ENCODE peak calls at places on chromosomes 2 and 18, in six cellular contexts. H, K, M, O, G and I are unnamed samples.

GRCh38 chr2:142280846-142281245 is 150.0 kb upstream of the LRP1B start:
- DNase-seq in H (no peak), K (no peak), M (no peak), O (no peak), G (no peak), I (no peak)

GRCh38 chr18:52348209-52348608 is 8.2 kb downstream of the DCC start:
- DNase-seq in H (no peak), K (no peak), M (peak), O (no peak), G (no peak), I (peak)

GRCh38 chr2:231183851-231184250 is 14.6 kb upstream of the ARMC9 start:
- DNase-seq in H (no peak), K (no peak), M (no peak), O (no peak), G (no peak), I (no peak)

GRCh38 chr2:154226931-154227330 is 355.2 kb downstream of the GALNT13 start:
- DNase-seq in H (no peak), K (no peak), M (no peak), O (no peak), G (no peak), I (no peak)

GRCh38 chr18:48944634-48945033 is 6.1 kb downstream of the SMAD7 start:
- DNase-seq in H (no peak), K (no peak), M (no peak), O (no peak), G (no peak), I (no peak)

GRCh38 chr2:133221398-133221797 is 346.9 kb downstream of the NCKAP5 start:
- DNase-seq in H (no peak), K (no peak), M (no peak), O (no peak), G (no peak), I (no peak)

GRCh38 chr2:234494361-234495075 is 2.4 kb downstream of the ARL4C start:
- DNase-seq in H (peak), K (no peak), M (peak), O (no peak), G (peak), I (peak)

GRCh38 chr18:56988022-56988421 is 158.9 kb upstream of the BOD1L2 start:
- DNase-seq in H (no peak), K (no peak), M (no peak), O (no peak), G (no peak), I (no peak)

GRCh38 chr18:45920367-45920766 is 46.8 kb downstream of the EPG5 start:
- DNase-seq in H (peak), K (no peak), M (peak), O (no peak), G (no peak), I (peak)

GRCh38 chr18:63936932-63937393 is 12.1 kb upstream of the HMSD start:
- DNase-seq in H (no peak), K (no peak), M (no peak), O (no peak), G (no peak), I (no peak)

GRCh38 chr2:128315829-128316776 is 2.6 kb downstream of the HS6ST1 start:
- DNase-seq in H (peak), K (no peak), M (no peak), O (peak), G (no peak), I (peak)

GRCh38 chr18:77711096-77711495 is 461.4 kb downstream of the GALR1 start:
- DNase-seq in H (peak), K (no peak), M (no peak), O (no peak), G (no peak), I (peak)

GRCh38 chr2:40281021-40281940 is 170.6 kb downstream of the SLC8A1 start:
- DNase-seq in H (no peak), K (no peak), M (peak), O (no peak), G (no peak), I (peak)

GRCh38 chr2:28316546-28317335 is 75.9 kb upstream of the FOSL2 start:
- DNase-seq in H (no peak), K (no peak), M (no peak), O (no peak), G (no peak), I (no peak)

GRCh38 chr2:63834401-63834800 is 7.3 kb upstream of the UGP2 start:
- DNase-seq in H (peak), K (no peak), M (no peak), O (no peak), G (no peak), I (no peak)

GRCh38 chr18:49052891-49053644 is 102.3 kb upstream of the SMAD7 start:
- DNase-seq in H (no peak), K (no peak), M (peak), O (peak), G (no peak), I (no peak)

GRCh38 chr18:44654555-44654954 is 26.1 kb upstream of the SETBP1 start:
- DNase-seq in H (no peak), K (no peak), M (peak), O (no peak), G (no peak), I (peak)

GRCh38 chr18:46386788-46387187 is 270.2 kb downstream of the LOXHD1 start:
- DNase-seq in H (no peak), K (no peak), M (no peak), O (no peak), G (no peak), I (peak)

GRCh38 chr2:189217546-189217945 is 38.0 kb upstream of the COL5A2 start:
- DNase-seq in H (no peak), K (no peak), M (no peak), O (no peak), G (no peak), I (no peak)

GRCh38 chr2:142188562-142188961 is 57.7 kb upstream of the LRP1B start:
- DNase-seq in H (no peak), K (no peak), M (no peak), O (no peak), G (no peak), I (peak)

GRCh38 chr2:25666218-25666617 is 7.2 kb downstream of the DTNB start:
- DNase-seq in H (no peak), K (no peak), M (no peak), O (no peak), G (no peak), I (no peak)